ENCODE peak calls at places on chromosomes 13 and 19, in six cellular contexts. L is stomach, G is psoas muscle, N is heart left ventricle, E is gastrocnemius medialis, D is heart right ventricle. O is an unnamed sample.

GRCh38 chr13:33144358-33144784 is 128.1 kb downstream of the KL start:
- DNase-seq in E (no peak), L (no peak), D (no peak), G (no peak), N (no peak), O (no peak)

GRCh38 chr13:50989476-50989875 is 79.9 kb downstream of the RNASEH2B start:
- DNase-seq in E (no peak), L (no peak), N (no peak), G (peak; percentile 36), D (no peak), O (no peak)

GRCh38 chr19:41870401-41870873 is 6.6 kb upstream of the CD79A start:
- DNase-seq in N (no peak), E (no peak), D (no peak), G (no peak), L (no peak), O (no peak)

GRCh38 chr13:44198826-44199225 is 174.8 kb upstream of the SERP2 start:
- DNase-seq in E (no peak), N (no peak), G (no peak), D (no peak), L (no peak), O (no peak)

GRCh38 chr13:38409771-38410170 is 60.1 kb downstream of the UFM1 start:
- DNase-seq in G (no peak), N (no peak), E (no peak), D (no peak), L (no peak), O (no peak)

GRCh38 chr13:23488442-23488841 is 54.9 kb upstream of the SACS start:
- DNase-seq in L (no peak), E (peak; percentile 72), G (no peak), N (no peak), D (peak; percentile 25), O (no peak)

GRCh38 chr13:30585748-30586262 is 31.9 kb upstream of the USPL1 start:
- DNase-seq in L (no peak), G (no peak), N (no peak), D (no peak), E (no peak), O (no peak)

GRCh38 chr13:53189162-53189561 is 160.5 kb downstream of the OLFM4 start:
- DNase-seq in G (no peak), N (no peak), D (no peak), E (no peak), L (no peak), O (no peak)

GRCh38 chr19:7844951-7845350 is 14.9 kb downstream of the EVI5L start:
- DNase-seq in N (no peak), G (no peak), L (no peak), E (no peak), D (no peak), O (peak; percentile 49)

GRCh38 chr13:97460853-97461252 is 26.9 kb downstream of the RAP2A start:
- DNase-seq in G (no peak), N (no peak), D (no peak), L (no peak), E (no peak), O (no peak)

GRCh38 chr13:102597029-102598015 is 536 bp downstream of the TPP2 start:
- DNase-seq in D (peak; percentile 14), L (no peak), G (peak; percentile 40), N (no peak), E (peak; percentile 23), O (peak; percentile 50)

GRCh38 chr19:17953869-17954268 is 13.0 kb upstream of the KCNN1 start:
- DNase-seq in L (no peak), N (no peak), D (no peak), E (no peak), G (no peak), O (no peak)

GRCh38 chr13:110319774-110320509 is 12.9 kb downstream of the COL4A2 start:
- DNase-seq in N (no peak), L (no peak), E (no peak), G (no peak), D (no peak), O (no peak)

GRCh38 chr13:111371211-111371610 is 50.8 kb downstream of the TEX29 start:
- DNase-seq in D (no peak), N (no peak), G (no peak), E (no peak), L (no peak), O (no peak)

GRCh38 chr19:4185413-4186086 is 3.1 kb downstream of the ANKRD24 start:
- DNase-seq in N (no peak), E (no peak), G (no peak), D (no peak), L (no peak), O (no peak)

GRCh38 chr19:4182082-4182926 is at the start of the genes ANKRD24 and SIRT6:
- DNase-seq in E (peak; percentile 95), N (peak; percentile 97), L (peak; percentile 97), D (peak; percentile 96), G (peak; percentile 97), O (peak; percentile 97)

GRCh38 chr19:4186087-4186993 is 3.9 kb downstream of the ANKRD24 start:
- DNase-seq in L (peak; percentile 86), G (peak; percentile 68), E (peak; percentile 57), N (peak; percentile 62), D (peak; percentile 75), O (peak; percentile 75)

GRCh38 chr19:4183967-4184717 is 1.7 kb downstream of the ANKRD24 start:
- DNase-seq in L (no peak), D (no peak), E (peak; percentile 64), G (peak; percentile 56), N (no peak), O (no peak)

GRCh38 chr19:4184718-4185352 is 2.3 kb downstream of the ANKRD24 start:
- DNase-seq in L (no peak), G (no peak), E (no peak), D (no peak), N (no peak), O (no peak)
- H3K4me3 ChIP-seq in L (no peak overlapping the region), G (no peak overlapping the region), E (no peak overlapping the region), D (no peak overlapping the region), N (no peak overlapping the region), O (no peak overlapping the region)

DNA sequence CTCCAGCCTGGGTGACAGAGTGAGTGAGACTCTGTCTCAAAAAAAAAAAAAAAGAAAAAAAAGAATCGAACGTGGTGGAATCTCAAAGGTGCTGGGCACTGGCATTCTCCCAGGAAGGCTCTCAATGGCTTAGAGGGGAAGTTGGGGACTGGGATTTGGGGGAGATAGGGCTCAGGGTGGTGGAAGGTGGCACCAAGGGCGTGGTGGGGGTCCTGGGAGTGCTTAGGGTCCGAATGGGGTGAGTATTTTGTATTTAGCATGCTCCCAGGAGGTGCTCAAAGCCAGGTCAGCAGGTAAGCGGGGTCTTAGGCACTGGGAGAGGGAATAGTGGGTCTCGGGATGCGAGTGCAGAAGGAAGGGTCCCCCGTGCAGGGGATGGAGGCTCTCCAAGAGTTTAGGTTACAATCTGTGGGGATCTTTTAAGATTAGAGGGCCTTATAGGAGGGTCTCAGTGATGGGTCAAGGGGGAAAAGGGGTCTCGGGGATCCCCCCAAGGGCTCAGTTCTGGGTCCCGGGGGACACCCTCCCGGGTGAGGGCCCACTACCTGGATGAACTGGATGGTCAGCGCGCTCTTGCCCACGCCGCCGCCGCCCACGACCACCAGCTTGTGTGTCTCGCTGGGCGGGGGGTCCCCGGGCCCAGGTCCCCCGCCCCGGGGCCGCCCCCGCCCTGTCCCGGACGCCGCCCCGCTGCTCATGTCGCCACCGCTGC is 386 bp downstream of the RRAS start:
- DNase-seq in E (peak; percentile 42), L (no peak), N (no peak), G (no peak), D (peak; percentile 47), O (peak; percentile 52)
- H3K4me1 ChIP-seq in E (peaks cover 30% of the 10 kb centered on the region), L (peaks cover 71% of the 10 kb centered on the region), N (peaks cover 65% of the 10 kb centered on the region), G (peaks cover 35% of the 10 kb centered on the region), D (peaks cover 72% of the 10 kb centered on the region), O (peaks cover 76% of the 10 kb centered on the region)

GRCh38 chr19:56670961-56671612 is 470 bp downstream of the ZNF835 start:
- DNase-seq in L (no peak), D (no peak), G (no peak), N (peak; percentile 29), E (no peak), O (no peak)
- H3K4me3 ChIP-seq in L (peak overlapping the region; percentile 74), D (peak overlapping the region; percentile 93), G (peak overlapping the region; percentile 82), N (peak overlapping the region; percentile 76), E (peak overlapping the region; percentile 71), O (peak overlapping the region; percentile 56)

GRCh38 chr19:16378291-16378889 is 53.8 kb downstream of the KLF2 start:
- DNase-seq in E (no peak), D (no peak), G (no peak), N (no peak), L (no peak), O (no peak)
- H3K4me1 ChIP-seq in E (peaks cover 31% of the 10 kb centered on the region), D (peaks cover 50% of the 10 kb centered on the region), G (peaks cover 22% of the 10 kb centered on the region), N (peaks cover 47% of the 10 kb centered on the region), L (peaks cover 40% of the 10 kb centered on the region), O (peaks cover 44% of the 10 kb centered on the region)

DNA sequence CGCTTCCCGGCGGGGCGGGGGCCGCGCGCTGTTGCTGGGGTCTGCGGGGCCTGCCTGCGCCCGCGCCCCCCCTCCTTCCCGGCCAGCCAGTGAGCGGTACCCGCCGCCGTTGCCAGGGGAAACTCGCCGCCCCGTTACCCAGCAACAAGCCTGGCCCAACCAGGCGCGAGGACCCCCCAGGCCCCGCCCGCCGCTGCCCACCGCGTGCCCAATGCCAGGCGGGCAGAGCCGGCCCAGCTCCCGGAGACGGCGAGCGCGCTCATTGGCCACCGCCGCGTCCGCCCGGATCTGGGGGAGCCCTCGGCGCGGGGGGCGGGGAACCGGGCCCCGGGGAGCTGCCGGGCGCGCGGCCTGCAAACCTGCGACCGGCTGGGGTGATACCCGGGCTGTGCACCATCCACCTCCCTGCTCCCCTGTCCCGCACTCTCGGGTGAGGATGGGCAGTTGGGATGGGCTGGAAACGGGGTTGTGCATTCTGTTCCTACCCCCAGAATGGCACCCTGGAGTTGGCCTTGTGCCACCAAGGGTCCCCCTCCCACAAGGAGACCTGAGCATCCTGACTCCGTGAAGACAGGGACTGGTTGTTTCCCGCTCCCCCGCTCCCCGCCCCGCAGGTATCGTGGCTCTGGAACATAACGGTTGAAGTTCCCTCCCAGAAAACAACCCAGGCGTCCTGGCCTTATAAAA is 8.8 kb upstream of the BBC3 start:
- DNase-seq in D (no peak), L (peak; percentile 58), G (peak; percentile 58), E (no peak), N (peak; percentile 63), O (peak; percentile 83)
- H3K4me3 ChIP-seq in D (peak overlapping the region; percentile 30), L (peak overlapping the region; percentile 39), G (peak overlapping the region; percentile 51), E (no peak overlapping the region), N (no peak overlapping the region), O (no peak overlapping the region)

O was measured in left lung.